ENCODE peak calls at places on chromosomes 4 and X, in six cellular contexts. One of them, this sample, is unnamed. For H3K27me3, the result is how much of the 10 kb centered on the place peaks cover.

GRCh38 chr4:188661502-188661901 is 522.3 kb downstream of the TRIML1 start:
- DNase-seq in astrocyte: no peak
- DNase-seq in fibroblast of lung: no peak
- DNase-seq in GM23248: peak
- DNase-seq in IMR-90: peak
- DNase-seq in H9: no peak
- DNase-seq in this sample: no peak

GRCh38 chrX:361231-362145 is 25.2 kb downstream of the PPP2R3B start:
- DNase-seq in IMR-90: no peak
- DNase-seq in fibroblast of lung: no peak
- DNase-seq in GM23248: no peak
- DNase-seq in H9: no peak
- DNase-seq in astrocyte: no peak
- DNase-seq in this sample: no peak

GRCh38 chrX:40096395-40097091 is 1.2 kb downstream of the BCOR start:
- DNase-seq in IMR-90: peak
- DNase-seq in fibroblast of lung: no peak
- DNase-seq in GM23248: peak
- DNase-seq in H9: peak
- DNase-seq in astrocyte: no peak
- DNase-seq in this sample: peak

GRCh38 chr4:105751718-105752299 is 43.2 kb downstream of the GSTCD start:
- DNase-seq in astrocyte: no peak
- DNase-seq in H9: no peak
- DNase-seq in GM23248: no peak
- DNase-seq in IMR-90: no peak
- DNase-seq in fibroblast of lung: no peak
- DNase-seq in this sample: no peak

GRCh38 chrX:119475389-119476101 is 7.3 kb downstream of the SLC25A5 start:
- DNase-seq in IMR-90: peak
- DNase-seq in astrocyte: peak
- DNase-seq in fibroblast of lung: peak
- DNase-seq in GM23248: peak
- DNase-seq in H9: no peak
- DNase-seq in this sample: no peak

GRCh38 chr4:147078362-147078761 is 132.7 kb upstream of the TTC29 start:
- DNase-seq in H9: no peak
- DNase-seq in IMR-90: no peak
- DNase-seq in fibroblast of lung: peak
- DNase-seq in GM23248: peak
- DNase-seq in astrocyte: no peak
- DNase-seq in this sample: no peak

GRCh38 chr4:124177647-124178425 is 534.7 kb downstream of the ANKRD50 start:
- DNase-seq in IMR-90: peak
- DNase-seq in astrocyte: peak
- DNase-seq in GM23248: peak
- DNase-seq in H9: no peak
- DNase-seq in fibroblast of lung: peak
- DNase-seq in this sample: peak

GRCh38 chr4:125520258-125520990 is 205.7 kb downstream of the FAT4 start:
- DNase-seq in GM23248: no peak
- DNase-seq in fibroblast of lung: peak
- DNase-seq in IMR-90: peak
- DNase-seq in H9: no peak
- DNase-seq in astrocyte: peak
- DNase-seq in this sample: peak

GRCh38 chr4:123182289-123182688 is 214.3 kb upstream of the SPRY1 start:
- DNase-seq in astrocyte: no peak
- DNase-seq in H9: no peak
- DNase-seq in IMR-90: no peak
- DNase-seq in fibroblast of lung: no peak
- DNase-seq in GM23248: no peak
- DNase-seq in this sample: no peak

GRCh38 chr4:109588176-109588575 is 28.1 kb downstream of the MCUB start:
- DNase-seq in H9: no peak
- DNase-seq in astrocyte: no peak
- DNase-seq in IMR-90: no peak
- DNase-seq in GM23248: peak
- DNase-seq in fibroblast of lung: no peak
- DNase-seq in this sample: no peak

GRCh38 chr4:109592367-109592766 is 32.3 kb downstream of the MCUB start:
- DNase-seq in GM23248: no peak
- DNase-seq in astrocyte: no peak
- DNase-seq in fibroblast of lung: no peak
- DNase-seq in H9: no peak
- DNase-seq in IMR-90: no peak
- DNase-seq in this sample: no peak

GRCh38 chr4:109589605-109590004 is 29.6 kb downstream of the MCUB start:
- DNase-seq in H9: no peak
- DNase-seq in GM23248: no peak
- DNase-seq in astrocyte: no peak
- DNase-seq in IMR-90: peak
- DNase-seq in fibroblast of lung: peak
- DNase-seq in this sample: no peak

GRCh38 chr4:109590841-109591357 is 30.9 kb downstream of the MCUB start:
- DNase-seq in IMR-90: no peak
- DNase-seq in astrocyte: peak
- DNase-seq in fibroblast of lung: peak
- DNase-seq in GM23248: no peak
- DNase-seq in H9: no peak
- DNase-seq in this sample: no peak

GRCh38 chr4:109589119-109589518 is 29.1 kb downstream of the MCUB start:
- DNase-seq in GM23248: no peak
- DNase-seq in astrocyte: no peak
- DNase-seq in H9: no peak
- DNase-seq in fibroblast of lung: no peak
- DNase-seq in IMR-90: peak
- DNase-seq in this sample: no peak
- H2AFZ ChIP-seq in GM23248: no peak
- H2AFZ ChIP-seq in astrocyte: no peak
- H2AFZ ChIP-seq in H9: no peak
- H2AFZ ChIP-seq in fibroblast of lung: peak
- H2AFZ ChIP-seq in IMR-90: peak
- H2AFZ ChIP-seq in this sample: no peak

DNA sequence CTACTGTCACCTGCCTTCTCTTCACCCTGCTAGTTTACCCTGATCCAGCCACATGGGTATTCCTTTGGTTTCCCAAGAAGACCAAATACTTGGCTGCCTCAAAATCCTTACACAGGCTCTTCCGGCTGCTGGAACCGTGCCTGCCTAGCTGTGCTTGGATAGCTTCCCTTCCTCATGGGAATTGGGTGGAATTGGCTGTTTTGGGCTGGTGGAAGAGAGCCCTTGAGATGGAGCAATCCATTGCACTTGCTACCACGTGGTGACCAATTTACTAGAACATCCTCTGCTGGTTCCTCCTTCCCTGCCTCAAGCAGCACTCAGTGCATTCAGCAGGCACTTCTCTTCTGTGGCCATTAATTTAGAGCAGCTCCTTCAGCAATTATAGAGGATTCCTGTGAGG is 119.3 kb upstream of the AP1S2 start:
- DNase-seq in H9: no peak
- DNase-seq in IMR-90: no peak
- DNase-seq in astrocyte: no peak
- DNase-seq in fibroblast of lung: no peak
- DNase-seq in GM23248: peak
- DNase-seq in this sample: no peak
- H3K27me3 ChIP-seq in H9: under half
- H3K27me3 ChIP-seq in IMR-90: under half
- H3K27me3 ChIP-seq in astrocyte: under half
- H3K27me3 ChIP-seq in fibroblast of lung: under half
- H3K27me3 ChIP-seq in GM23248: under half
- H3K27me3 ChIP-seq in this sample: under half

GRCh38 chr4:138953962-138954371 is 61.6 kb upstream of the NOCT start:
- DNase-seq in GM23248: peak
- DNase-seq in H9: no peak
- DNase-seq in astrocyte: peak
- DNase-seq in fibroblast of lung: peak
- DNase-seq in IMR-90: peak
- DNase-seq in this sample: peak
- H3K4me2 ChIP-seq in GM23248: peak
- H3K4me2 ChIP-seq in H9: no peak
- H3K4me2 ChIP-seq in astrocyte: peak
- H3K4me2 ChIP-seq in fibroblast of lung: peak
- H3K4me2 ChIP-seq in IMR-90: peak
- H3K4me2 ChIP-seq in this sample: no peak

GRCh38 chr4:153131478-153132069 is 72.7 kb upstream of the TRIM2 start:
- DNase-seq in fibroblast of lung: no peak
- DNase-seq in H9: no peak
- DNase-seq in IMR-90: no peak
- DNase-seq in astrocyte: no peak
- DNase-seq in GM23248: peak
- DNase-seq in this sample: no peak
- H2AFZ ChIP-seq in fibroblast of lung: peak
- H2AFZ ChIP-seq in H9: no peak
- H2AFZ ChIP-seq in IMR-90: no peak
- H2AFZ ChIP-seq in astrocyte: no peak
- H2AFZ ChIP-seq in GM23248: peak
- H2AFZ ChIP-seq in this sample: no peak

GRCh38 chrX:106995678-106996077 is 4.3 kb downstream of the MORC4 start:
- DNase-seq in H9: no peak
- DNase-seq in IMR-90: no peak
- DNase-seq in astrocyte: no peak
- DNase-seq in fibroblast of lung: no peak
- DNase-seq in GM23248: no peak
- DNase-seq in this sample: no peak
- H3K27me3 ChIP-seq in H9: under half
- H3K27me3 ChIP-seq in IMR-90: under half
- H3K27me3 ChIP-seq in astrocyte: under half
- H3K27me3 ChIP-seq in fibroblast of lung: under half
- H3K27me3 ChIP-seq in GM23248: under half
- H3K27me3 ChIP-seq in this sample: under half

GRCh38 chr4:62912531-62912930 is 1496.7 kb downstream of the TECRL start:
- DNase-seq in astrocyte: no peak
- DNase-seq in IMR-90: no peak
- DNase-seq in GM23248: no peak
- DNase-seq in H9: no peak
- DNase-seq in fibroblast of lung: no peak
- DNase-seq in this sample: no peak
- H3K4me2 ChIP-seq in astrocyte: no peak
- H3K4me2 ChIP-seq in IMR-90: no peak
- H3K4me2 ChIP-seq in GM23248: no peak
- H3K4me2 ChIP-seq in H9: no peak
- H3K4me2 ChIP-seq in fibroblast of lung: no peak
- H3K4me2 ChIP-seq in this sample: no peak